ENCODE peak calls at places on chromosomes 16 and 17, in four cellular contexts. W, M, R and K are unnamed samples.

GRCh38 chr16:4944333-4945281 is 7.7 kb upstream of the PPL start:
- DNase-seq in W (peak; percentile 97), R (peak; percentile 84), M (peak; percentile 71), K (peak; percentile 64)

GRCh38 chr17:42050360-42051012 is at the start of gene C17orf113:
- DNase-seq in W (no peak), R (no peak), M (peak; percentile 76), K (peak; percentile 94)

GRCh38 chr17:35101725-35102124 is 17.9 kb downstream of the RAD51D start:
- DNase-seq in M (no peak), R (no peak), W (no peak), K (no peak)

GRCh38 chr17:64448665-64449512 is at the start of gene MILR1:
- DNase-seq in R (peak; percentile 65), W (peak; percentile 65), M (no peak), K (no peak)

GRCh38 chr17:81995463-81996231 is 18.2 kb downstream of the ASPSCR1 start:
- DNase-seq in R (no peak), M (peak; percentile 63), W (no peak), K (no peak)

GRCh38 chr17:16464641-16465312 is 27.2 kb downstream of the LRRC75A start:
- DNase-seq in R (no peak), M (no peak), W (no peak), K (no peak)

GRCh38 chr16:30786115-30786935 is 680 bp downstream of the ZNF629 start:
- DNase-seq in R (no peak), W (peak; percentile 62), M (peak; percentile 62), K (peak; percentile 91)

GRCh38 chr16:79874391-79874790 is 273.9 kb upstream of the MAF start:
- DNase-seq in M (no peak), R (no peak), W (no peak), K (no peak)

GRCh38 chr16:31711344-31711845 is 162.2 kb upstream of the ZNF267 start:
- DNase-seq in W (no peak), M (no peak), R (no peak), K (no peak)

GRCh38 chr16:82720414-82720813 is 93.6 kb downstream of the CDH13 start:
- DNase-seq in W (no peak), M (no peak), R (no peak), K (no peak)

GRCh38 chr16:85774811-85775210 is 23.9 kb upstream of the C16orf74 start:
- DNase-seq in W (no peak), R (no peak), M (no peak), K (no peak)

GRCh38 chr17:43468746-43469544 is 14.8 kb upstream of the DHX8 start:
- DNase-seq in W (peak; percentile 92), M (no peak), R (peak; percentile 46), K (no peak)

GRCh38 chr16:12573730-12574383 is 229.8 kb downstream of the CPPED1 start:
- DNase-seq in M (peak; percentile 88), R (peak; percentile 52), W (no peak), K (peak; percentile 82)

GRCh38 chr17:76700627-76701470 is 9.9 kb downstream of the MXRA7 start:
- DNase-seq in W (peak; percentile 93), R (no peak), M (no peak), K (peak; percentile 85)

GRCh38 chr17:41717408-41718286 is 5.5 kb downstream of the GAST start:
- DNase-seq in R (no peak), M (no peak), W (peak; percentile 33), K (no peak)

GRCh38 chr16:7547736-7548135 is 215.1 kb downstream of the RBFOX1 start:
- DNase-seq in W (no peak), M (no peak), R (no peak), K (no peak)

GRCh38 chr17:4440690-4441686 is 7.2 kb downstream of the SPNS3 start:
- DNase-seq in R (no peak), W (no peak), M (no peak), K (peak; percentile 70)

GRCh38 chr16:11347831-11348230 is 2.6 kb downstream of the RMI2 start:
- DNase-seq in W (no peak), M (no peak), R (no peak), K (no peak)

GRCh38 chr17:62688398-62689140 is 61.1 kb downstream of the MRC2 start:
- DNase-seq in M (no peak), W (no peak), R (no peak), K (no peak)

GRCh38 chr16:70523621-70524405 is at the start of gene SF3B3:
- DNase-seq in R (no peak), W (peak; percentile 24), M (peak; percentile 81), K (peak; percentile 78)

GRCh38 chr16:17396762-17397498 is 73.8 kb downstream of the XYLT1 start:
- DNase-seq in W (peak; percentile 52), M (no peak), R (no peak), K (peak; percentile 65)

GRCh38 chr17:40726919-40727318 is 23.4 kb upstream of the KRT24 start:
- DNase-seq in M (no peak), W (peak; percentile 4), R (peak; percentile 16), K (no peak)

GRCh38 chr16:78458588-78458987 is 359.1 kb downstream of the WWOX start:
- DNase-seq in W (no peak), M (no peak), R (no peak), K (no peak)

GRCh38 chr17:38920374-38921291 is 4.8 kb upstream of the LASP1NB start:
- DNase-seq in W (no peak), M (no peak), R (no peak), K (no peak)

GRCh38 chr17:2028737-2029136 is 1.2 kb upstream of the DPH1 start:
- DNase-seq in W (no peak), M (no peak), R (no peak), K (no peak)

GRCh38 chr16:85587763-85588474 is 25.2 kb upstream of the GSE1 start:
- DNase-seq in R (no peak), W (no peak), M (no peak), K (no peak)

GRCh38 chr17:1420163-1420562 is 20.1 kb upstream of the YWHAE start:
- DNase-seq in W (no peak), M (no peak), R (no peak), K (no peak)

GRCh38 chr17:45316271-45317112 is at the start of gene MAP3K14:
- DNase-seq in R (no peak), M (peak; percentile 80), W (peak; percentile 64), K (peak; percentile 87)

GRCh38 chr17:65742433-65743312 is 181.2 kb upstream of the AXIN2 start:
- DNase-seq in M (no peak), R (peak; percentile 70), W (peak; percentile 87), K (peak; percentile 14)

GRCh38 chr16:89210904-89211515 is 6.5 kb upstream of the ZNF778 start:
- DNase-seq in W (peak; percentile 27), M (no peak), R (no peak), K (peak; percentile 33)

GRCh38 chr17:74670329-74670728 is 42.4 kb downstream of the CD300LF start:
- DNase-seq in R (no peak), W (no peak), M (no peak), K (no peak)

DNA sequence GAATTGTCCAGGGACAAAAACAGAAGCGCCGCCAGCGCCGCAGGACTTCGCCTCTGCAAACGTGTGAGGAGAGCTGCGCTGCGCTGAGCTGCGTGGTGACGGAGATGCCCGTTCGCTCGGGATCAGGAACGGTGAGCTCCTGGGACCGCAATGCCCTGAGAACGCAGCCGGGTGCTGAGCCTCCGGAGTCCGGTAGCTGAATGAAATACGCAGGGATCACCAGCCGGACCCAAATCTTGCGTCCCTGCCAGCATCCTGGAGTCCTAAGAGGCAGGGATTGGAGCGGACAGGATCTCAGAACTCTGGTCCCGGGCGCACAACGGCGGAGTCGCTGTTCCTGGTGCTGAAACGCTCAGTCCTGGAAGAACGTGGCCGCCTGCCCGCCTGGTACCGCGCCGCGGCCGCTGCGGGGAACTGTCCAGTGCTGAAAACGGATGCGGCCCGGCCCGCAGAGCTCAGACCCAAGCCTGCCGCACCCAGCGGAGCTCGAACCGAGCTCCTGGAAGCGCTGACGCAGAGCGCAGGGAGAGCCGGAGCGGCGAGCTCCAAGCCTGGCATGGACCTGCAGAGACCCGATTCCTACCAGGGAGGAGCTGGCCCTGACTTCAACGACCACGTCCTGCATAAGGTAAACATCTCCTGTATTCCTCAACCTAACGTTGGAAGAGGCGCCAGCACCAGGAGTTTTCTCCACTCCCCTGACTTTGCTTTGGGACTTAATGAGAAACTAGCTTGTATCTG is 41.5 kb downstream of the CD300LF start:
- DNase-seq in W (peak; percentile 58), M (peak; percentile 97), R (no peak), K (peak; percentile 67)
- TF ChIP-seq RAD21 in W (no peak), M (no peak), R (no peak), K (no peak)

DNA sequence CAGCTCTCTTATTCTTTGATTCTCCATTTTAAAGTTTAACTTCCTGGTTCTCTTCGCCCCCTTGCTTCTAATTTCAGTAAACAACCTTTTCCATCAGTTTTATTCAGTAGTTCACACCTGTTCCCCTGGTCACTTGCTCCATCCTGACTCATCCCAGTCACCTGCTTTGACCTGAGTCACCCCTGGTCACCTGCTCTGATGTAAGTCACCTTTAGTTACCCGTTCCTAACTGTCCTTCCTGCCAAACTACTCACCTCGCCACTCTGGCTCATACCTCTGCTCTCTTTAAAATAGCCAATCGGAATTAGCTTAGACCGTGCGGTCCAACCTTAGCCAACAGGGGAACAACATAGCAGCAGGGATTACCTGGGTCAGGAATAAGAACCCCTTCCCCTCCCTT is 4.7 kb upstream of the NLRC5 start:
- DNase-seq in M (no peak), W (no peak), R (peak; percentile 18), K (no peak)
- H3K9ac ChIP-seq in M (no peak overlapping the region), W (no peak overlapping the region), R (peak overlapping the region; percentile 50), K (no peak overlapping the region)

GRCh38 chr16:46828292-46828691 is 2.7 kb downstream of the C16orf87 start:
- DNase-seq in M (no peak), W (no peak), R (no peak), K (no peak)

GRCh38 chr16:46828943-46829342 is 2.0 kb downstream of the C16orf87 start:
- DNase-seq in R (no peak), M (no peak), W (no peak), K (no peak)

GRCh38 chr16:46830417-46830901 is 521 bp downstream of the C16orf87 start:
- DNase-seq in R (no peak), W (no peak), M (no peak), K (no peak)

GRCh38 chr16:46822270-46822669 is 8.7 kb downstream of the C16orf87 start:
- DNase-seq in W (peak; percentile 91), R (no peak), M (no peak), K (no peak)

GRCh38 chr16:46826618-46827017 is 4.4 kb downstream of the C16orf87 start:
- DNase-seq in W (peak; percentile 85), M (no peak), R (no peak), K (no peak)
- TF ChIP-seq RAD21 in W (no peak), M (no peak), R (no peak), K (no peak)

GRCh38 chr17:61443475-61443882 is 8.7 kb upstream of the TBX4 start:
- DNase-seq in M (peak; percentile 47), R (no peak), W (no peak), K (peak; percentile 59)
- H3K9ac ChIP-seq in M (no peak overlapping the region), R (no peak overlapping the region), W (no peak overlapping the region), K (no peak overlapping the region)